ENCODE peak calls at places on chromosomes 7 and 10, in six cellular contexts. C, N, Z, E, K and T are unnamed samples.
A peak's percentile ranks its signal among the peaks of the same experiment; 100 is the strongest.

GRCh38 chr10:121696854-121697253 is 98.6 kb upstream of the FGFR2 start:
- DNase-seq in E (peak; percentile 70), Z (no peak), C (no peak), N (peak; percentile 29), K (no peak), T (no peak)

GRCh38 chr7:26115628-26116027 is 36.4 kb upstream of the NFE2L3 start:
- DNase-seq in C (no peak), K (no peak), Z (no peak), N (no peak), E (no peak), T (no peak)

GRCh38 chr10:114603943-114604342 is 54.1 kb downstream of the ABLIM1 start:
- DNase-seq in C (no peak), N (no peak), K (no peak), E (peak; percentile 77), Z (no peak), T (no peak)

GRCh38 chr7:151700621-151701185 is 176.2 kb downstream of the PRKAG2 start:
- DNase-seq in N (no peak), E (no peak), K (no peak), Z (no peak), C (peak; percentile 62), T (no peak)

GRCh38 chr10:125216897-125217296 is 56.5 kb upstream of the CTBP2 start:
- DNase-seq in E (no peak), Z (no peak), N (no peak), C (no peak), K (no peak), T (no peak)

GRCh38 chr7:140945940-140946339 is 21.2 kb upstream of the BRAF start:
- DNase-seq in Z (no peak), E (no peak), K (no peak), C (no peak), N (no peak), T (no peak)

GRCh38 chr10:132076578-132077081 is 10.9 kb downstream of the JAKMIP3 start:
- DNase-seq in N (no peak), E (no peak), C (no peak), K (no peak), Z (no peak), T (no peak)

GRCh38 chr7:31017036-31017747 is 34.9 kb upstream of the ADCYAP1R1 start:
- DNase-seq in C (no peak), E (no peak), Z (no peak), K (no peak), N (no peak), T (no peak)

GRCh38 chr7:123348700-123349099 is 148.9 kb upstream of the SLC13A1 start:
- DNase-seq in N (no peak), C (no peak), E (no peak), Z (no peak), K (no peak), T (no peak)

GRCh38 chr7:94823952-94824351 is 83.4 kb upstream of the PPP1R9A start:
- DNase-seq in E (no peak), Z (no peak), K (no peak), N (no peak), C (peak; percentile 1), T (no peak)

GRCh38 chr10:3126741-3127342 is 45.7 kb downstream of the PITRM1 start:
- DNase-seq in Z (no peak), K (peak; percentile 58), E (no peak), C (no peak), N (no peak), T (no peak)

GRCh38 chr10:86753638-86754434 is 2.6 kb upstream of the BMPR1A start:
- DNase-seq in C (no peak), E (no peak), K (peak; percentile 55), Z (no peak), N (no peak), T (no peak)

GRCh38 chr7:14691597-14692203 is 210.9 kb downstream of the DGKB start:
- DNase-seq in C (peak; percentile 30), K (peak; percentile 10), Z (peak; percentile 4), E (peak; percentile 46), N (peak; percentile 29), T (peak; percentile 16)

GRCh38 chr7:116403265-116403664 is 96.3 kb upstream of the CAV2 start:
- DNase-seq in E (no peak), Z (no peak), C (peak; percentile 46), K (no peak), N (no peak), T (no peak)

GRCh38 chr7:117114272-117114671 is 161.0 kb downstream of the ST7 start:
- DNase-seq in N (no peak), K (no peak), C (no peak), Z (no peak), E (no peak), T (no peak)

GRCh38 chr7:106744507-106745180 is 83.7 kb upstream of the CCDC71L start:
- DNase-seq in Z (no peak), N (no peak), C (no peak), E (no peak), K (no peak), T (no peak)

GRCh38 chr10:91319336-91319735 is 90.8 kb upstream of the HECTD2 start:
- DNase-seq in N (no peak), C (no peak), K (no peak), E (no peak), Z (no peak), T (no peak)

GRCh38 chr7:79420464-79420863 is 33.0 kb downstream of the MAGI2 start:
- DNase-seq in E (no peak), C (peak; percentile 98), Z (peak; percentile 85), N (no peak), K (no peak), T (no peak)

GRCh38 chr10:9608592-9608991 is 1409.1 kb upstream of the CELF2 start:
- DNase-seq in N (no peak), K (no peak), C (peak; percentile 50), Z (no peak), E (no peak), T (no peak)

GRCh38 chr10:4190876-4191275 is 405.9 kb upstream of the KLF6 start:
- DNase-seq in C (no peak), E (no peak), Z (no peak), N (no peak), K (no peak), T (no peak)

GRCh38 chr7:51255536-51256243 is 60.9 kb downstream of the COBL start:
- DNase-seq in E (no peak), K (no peak), N (peak; percentile 15), Z (no peak), C (no peak), T (no peak)

GRCh38 chr7:47197508-47197907 is 384.4 kb downstream of the TNS3 start:
- DNase-seq in K (no peak), E (no peak), Z (no peak), N (no peak), C (no peak), T (no peak)

GRCh38 chr10:7474388-7474787 is 63.6 kb upstream of the SFMBT2 start:
- DNase-seq in N (no peak), C (no peak), Z (no peak), E (no peak), K (no peak), T (no peak)

GRCh38 chr10:131727612-131728011 is 173.2 kb upstream of the PPP2R2D start:
- DNase-seq in C (no peak), E (peak; percentile 9), Z (no peak), K (no peak), N (no peak), T (no peak)

GRCh38 chr7:17095001-17095574 is 203.4 kb upstream of the AHR start:
- DNase-seq in K (no peak), Z (no peak), N (no peak), E (no peak), C (no peak), T (no peak)

GRCh38 chr10:97328646-97329453 is 5.7 kb downstream of the FRAT2 start:
- DNase-seq in N (no peak), K (no peak), Z (no peak), C (peak; percentile 49), E (no peak), T (no peak)

GRCh38 chr7:128890306-128891109 is 20.0 kb downstream of the KCP start:
- DNase-seq in N (no peak), Z (no peak), E (peak; percentile 65), C (no peak), K (no peak), T (no peak)

GRCh38 chr10:5582736-5583135 is 58.0 kb downstream of the CALML3 start:
- DNase-seq in K (no peak), E (no peak), N (no peak), Z (no peak), C (no peak), T (no peak)
- TF ChIP-seq CTCF in K (no peak), E (no peak), N (peak; percentile 21), Z (peak; percentile 8), C (no peak), T (no peak)

GRCh38 chr10:48496105-48496830 is 108.6 kb downstream of the ARHGAP22 start:
- DNase-seq in K (no peak), C (no peak), Z (no peak), N (no peak), E (no peak), T (no peak)

GRCh38 chr10:48498940-48499510 is 105.8 kb downstream of the ARHGAP22 start:
- DNase-seq in C (no peak), Z (no peak), E (peak; percentile 10), N (no peak), K (no peak), T (no peak)

GRCh38 chr10:48495282-48496045 is 109.4 kb downstream of the ARHGAP22 start:
- DNase-seq in N (no peak), C (no peak), K (no peak), Z (no peak), E (peak; percentile 9), T (no peak)

GRCh38 chr10:48497965-48498770 is 106.7 kb downstream of the ARHGAP22 start:
- DNase-seq in K (no peak), Z (no peak), C (no peak), E (peak; percentile 12), N (no peak), T (peak; percentile 25)

GRCh38 chr10:48496831-48497792 is 107.8 kb downstream of the ARHGAP22 start:
- DNase-seq in Z (peak; percentile 47), K (no peak), N (no peak), C (peak; percentile 78), E (peak; percentile 17), T (no peak)
- H3K27ac ChIP-seq in Z (peak overlapping the region; percentile 78), K (no peak overlapping the region), N (no peak overlapping the region), C (peak overlapping the region; percentile 44), E (no peak overlapping the region), T (no peak overlapping the region)

DNA sequence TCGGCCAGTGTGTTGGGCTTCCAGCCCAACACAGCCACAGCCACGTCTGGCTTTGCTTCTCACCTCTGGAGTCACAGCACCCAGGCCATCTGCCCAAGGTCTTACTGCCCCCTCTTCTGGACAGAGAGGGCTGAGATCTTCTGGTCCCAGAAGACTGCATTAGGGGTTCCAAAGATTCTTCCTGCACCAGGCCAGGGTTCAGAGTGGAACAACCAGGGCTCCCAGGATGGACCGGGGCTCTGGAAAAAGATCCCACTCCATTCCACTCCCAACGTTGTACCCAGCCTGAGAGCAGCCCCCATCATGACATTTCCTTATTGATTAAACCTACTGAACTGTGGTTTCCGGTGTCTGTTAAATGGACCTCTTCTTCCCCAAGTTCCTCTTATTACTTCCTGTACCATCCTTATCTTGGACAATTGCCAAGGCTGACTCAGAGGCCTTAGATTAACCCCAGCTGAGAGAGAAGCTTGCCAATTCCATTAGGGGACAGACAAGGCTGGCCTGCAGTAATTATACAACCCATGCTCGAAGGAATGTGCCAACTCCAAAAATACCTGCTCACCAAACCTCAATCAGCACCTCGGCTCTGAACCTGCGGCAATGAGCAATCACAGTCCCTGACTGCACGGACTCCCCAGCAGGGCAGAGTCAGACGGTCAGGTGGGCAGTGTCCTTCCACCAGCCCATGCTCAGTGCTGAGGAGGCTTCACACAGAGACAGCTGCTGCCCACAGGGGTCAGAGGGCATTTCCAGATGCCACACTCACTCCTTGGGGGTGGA is 47.9 kb upstream of the NPFFR1 start:
- DNase-seq in Z (peak; percentile 80), K (peak; percentile 77), E (peak; percentile 64), C (peak; percentile 93), N (no peak), T (no peak)
- TF ChIP-seq CTCF in Z (peak; percentile 35), K (peak; percentile 41), E (no peak), C (peak; percentile 42), N (peak; percentile 50), T (no peak)

GRCh38 chr10:123809632-123810031 is 82.0 kb downstream of the CPXM2 start:
- DNase-seq in C (no peak), Z (no peak), K (no peak), E (no peak), N (no peak), T (no peak)
- H3K27ac ChIP-seq in C (no peak overlapping the region), Z (no peak overlapping the region), K (no peak overlapping the region), E (no peak overlapping the region), N (no peak overlapping the region), T (no peak overlapping the region)